ENCODE peak calls at places on chromosomes 6 and 20, in six cellular contexts. P, N, H, T, L and C are unnamed samples.

GRCh38 chr20:49801882-49802281 is 10.7 kb upstream of the SLC9A8 start:
- DNase-seq in L (no peak), P (no peak), H (no peak), T (no peak), N (no peak), C (no peak)

GRCh38 chr6:132147530-132148011 is 196.4 kb upstream of the CCN2 start:
- DNase-seq in N (no peak), H (no peak), T (no peak), L (no peak), P (no peak), C (peak)

GRCh38 chr20:38674178-38675133 is 49.8 kb upstream of the SLC32A1 start:
- DNase-seq in H (no peak), L (peak), T (no peak), N (no peak), P (peak), C (peak)

GRCh38 chr6:36129889-36130671 is at the start of gene MAPK13:
- DNase-seq in L (peak), T (no peak), P (no peak), H (peak), N (no peak), C (peak)

GRCh38 chr6:170226647-170227046 is 64.2 kb downstream of the DLL1 start:
- DNase-seq in P (no peak), T (no peak), H (no peak), L (no peak), N (no peak), C (no peak)

GRCh38 chr20:37941332-37941731 is 38.4 kb downstream of the VSTM2L start:
- DNase-seq in L (peak), H (no peak), N (no peak), T (no peak), P (no peak), C (no peak)

GRCh38 chr6:105499928-105500327 is 97.0 kb upstream of the PREP start:
- DNase-seq in L (no peak), P (no peak), H (no peak), N (no peak), T (no peak), C (no peak)

GRCh38 chr6:154656660-154657059 is 76.6 kb upstream of the SCAF8 start:
- DNase-seq in P (no peak), T (no peak), N (no peak), L (no peak), H (no peak), C (no peak)

GRCh38 chr6:135087803-135088202 is 33.2 kb upstream of the HBS1L start:
- DNase-seq in L (no peak), T (no peak), H (no peak), N (no peak), P (no peak), C (peak)

GRCh38 chr6:83431545-83432165 is 804 bp upstream of the ME1 start:
- DNase-seq in N (no peak), T (no peak), L (peak), H (peak), P (no peak), C (no peak)

GRCh38 chr6:73669005-73669404 is 15.2 kb upstream of the SLC17A5 start:
- DNase-seq in P (no peak), T (no peak), L (no peak), N (no peak), H (no peak), C (no peak)